ENCODE peak calls at places on chromosomes 4 and X, in five cellular contexts. C is NB4, W is fibroblast of pulmonary artery, D is GM12878, L is right cardiac atrium. V is an unnamed sample.

GRCh38 chrX:3066555-3066954 is 25.3 kb downstream of the ARSF start:
- DNase-seq in L (no peak), D (no peak), C (peak), W (peak), V (peak)

GRCh38 chrX:155263854-155264628 is at the start of gene RAB39B:
- DNase-seq in L (peak), W (peak), C (peak), D (peak), V (peak)

GRCh38 chrX:65933085-65933589 is 106.7 kb downstream of the VSIG4 start:
- DNase-seq in W (no peak), L (no peak), D (no peak), C (no peak), V (no peak)

GRCh38 chrX:43958529-43958928 is 14.7 kb downstream of the NDP start:
- DNase-seq in L (no peak), C (peak), W (peak), D (peak), V (peak)

GRCh38 chrX:108736509-108737479 is at the start of gene IRS4:
- DNase-seq in L (peak), D (no peak), C (no peak), W (peak), V (no peak)

GRCh38 chrX:44244008-44244407 is 99.5 kb downstream of the EFHC2 start:
- DNase-seq in D (no peak), W (peak), C (peak), L (no peak), V (peak)

GRCh38 chr4:138633505-138633904 is 382.1 kb upstream of the NOCT start:
- DNase-seq in W (no peak), C (no peak), L (no peak), D (no peak), V (no peak)

GRCh38 chrX:152898442-152898841 is 575 bp downstream of the ZNF185 start:
- DNase-seq in D (no peak), L (no peak), W (no peak), C (no peak), V (no peak)

GRCh38 chr4:38868055-38868965 is 704 bp downstream of the FAM114A1 start:
- DNase-seq in D (no peak), C (no peak), W (peak), L (peak), V (peak)

GRCh38 chr4:153233761-153234371 is 29.6 kb downstream of the TRIM2 start:
- DNase-seq in D (no peak), L (no peak), C (no peak), W (peak), V (peak)

GRCh38 chr4:53688186-53688790 is 97.0 kb upstream of the LNX1 start:
- DNase-seq in L (no peak), W (peak), D (peak), C (peak), V (peak)

GRCh38 chrX:113929004-113929403 is 654.9 kb upstream of the HTR2C start:
- DNase-seq in C (peak), D (no peak), L (no peak), W (peak), V (peak)

GRCh38 chrX:2188316-2188715 is 312.5 kb downstream of the DHRSX start:
- DNase-seq in D (no peak), W (no peak), L (no peak), C (no peak), V (no peak)

GRCh38 chrX:100477949-100478348 is 67.9 kb upstream of the PCDH19 start:
- DNase-seq in C (no peak), L (no peak), D (no peak), W (no peak), V (no peak)

GRCh38 chr4:167713756-167714155 is 378.6 kb upstream of the ANXA10 start:
- DNase-seq in L (no peak), C (no peak), W (peak), D (no peak), V (no peak)

GRCh38 chr4:122744229-122744628 is 11.7 kb downstream of the BBS12 start:
- DNase-seq in W (peak), L (no peak), C (peak), D (no peak), V (peak)

GRCh38 chr4:96630839-96631238 is 790.9 kb downstream of the PDHA2 start:
- DNase-seq in W (no peak), D (no peak), C (no peak), L (no peak), V (no peak)

GRCh38 chr4:108717386-108717785 is 45.5 kb downstream of the ETNPPL start:
- DNase-seq in C (no peak), D (no peak), L (no peak), W (no peak), V (no peak)

GRCh38 chr4:111681270-111681669 is 464.0 kb upstream of the FAM241A start:
- DNase-seq in L (no peak), W (no peak), D (no peak), C (no peak), V (no peak)

GRCh38 chr4:2814627-2815026 is 21.7 kb downstream of the SH3BP2 start:
- DNase-seq in L (no peak), C (no peak), D (no peak), W (no peak), V (no peak)

GRCh38 chr4:2812600-2812932 is 19.7 kb downstream of the SH3BP2 start:
- DNase-seq in C (no peak), L (no peak), D (no peak), W (no peak), V (no peak)

GRCh38 chr4:2813446-2814405 is 20.8 kb downstream of the SH3BP2 start:
- DNase-seq in W (no peak), C (no peak), D (no peak), L (no peak), V (no peak)

GRCh38 chr4:2811830-2812599 is 19.1 kb downstream of the SH3BP2 start:
- DNase-seq in W (peak), C (peak), D (peak), L (peak), V (peak)

DNA sequence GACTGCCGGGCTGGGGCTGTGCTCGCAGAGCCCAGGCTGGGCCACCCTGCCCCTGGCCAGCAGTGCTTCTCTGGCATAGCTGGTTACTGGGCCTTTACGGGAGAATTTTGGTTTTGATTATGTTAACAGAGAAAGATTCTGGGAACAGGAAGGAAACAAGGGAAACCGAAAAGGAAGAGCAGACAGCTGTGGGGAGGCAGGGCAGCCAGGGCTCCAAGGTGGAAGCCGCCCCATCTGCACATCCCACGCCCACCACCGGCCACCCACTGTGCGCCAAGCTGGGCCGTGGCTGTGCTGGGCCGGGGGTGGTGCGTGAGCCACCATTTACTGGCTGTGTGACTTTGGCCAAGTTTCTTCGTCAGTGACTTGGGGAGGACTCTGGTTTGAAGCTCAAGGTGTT is 20.1 kb downstream of the SH3BP2 start:
- DNase-seq in W (no peak), L (no peak), D (no peak), C (peak), V (no peak)
- H3K4me3 ChIP-seq in W (peak), L (peak), D (peak), C (peak), V (peak)

DNA sequence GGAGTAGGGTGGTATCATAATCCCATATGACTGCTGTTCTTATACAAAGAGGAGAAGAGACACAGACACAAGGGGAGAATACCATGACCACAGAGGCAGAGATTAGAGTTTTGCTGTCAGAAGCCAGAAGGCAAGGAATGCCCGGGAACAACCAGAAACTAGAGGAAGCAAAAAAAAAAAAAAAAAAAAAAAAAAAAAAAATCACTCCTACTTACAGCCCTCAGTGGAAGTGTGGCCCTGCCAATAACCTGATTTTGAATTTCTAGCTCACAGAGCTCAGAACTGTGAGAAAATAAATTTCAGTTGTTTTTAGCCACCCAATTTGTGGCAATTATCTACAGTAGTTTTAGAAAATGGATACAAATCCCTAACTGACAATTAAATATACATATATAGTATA is 30.4 kb upstream of the UBE2NL start:
- DNase-seq in C (no peak), L (no peak), W (peak), D (no peak), V (no peak)
- H3K4me3 ChIP-seq in C (no peak), L (no peak), W (no peak), D (no peak), V (no peak)

GRCh38 chrX:47936940-47937317 is 66.9 kb downstream of the ZNF182 start:
- DNase-seq in W (no peak), L (no peak), C (no peak), D (no peak), V (no peak)
- H3K4me3 ChIP-seq in W (no peak), L (no peak), C (no peak), D (no peak), V (no peak)

DNA sequence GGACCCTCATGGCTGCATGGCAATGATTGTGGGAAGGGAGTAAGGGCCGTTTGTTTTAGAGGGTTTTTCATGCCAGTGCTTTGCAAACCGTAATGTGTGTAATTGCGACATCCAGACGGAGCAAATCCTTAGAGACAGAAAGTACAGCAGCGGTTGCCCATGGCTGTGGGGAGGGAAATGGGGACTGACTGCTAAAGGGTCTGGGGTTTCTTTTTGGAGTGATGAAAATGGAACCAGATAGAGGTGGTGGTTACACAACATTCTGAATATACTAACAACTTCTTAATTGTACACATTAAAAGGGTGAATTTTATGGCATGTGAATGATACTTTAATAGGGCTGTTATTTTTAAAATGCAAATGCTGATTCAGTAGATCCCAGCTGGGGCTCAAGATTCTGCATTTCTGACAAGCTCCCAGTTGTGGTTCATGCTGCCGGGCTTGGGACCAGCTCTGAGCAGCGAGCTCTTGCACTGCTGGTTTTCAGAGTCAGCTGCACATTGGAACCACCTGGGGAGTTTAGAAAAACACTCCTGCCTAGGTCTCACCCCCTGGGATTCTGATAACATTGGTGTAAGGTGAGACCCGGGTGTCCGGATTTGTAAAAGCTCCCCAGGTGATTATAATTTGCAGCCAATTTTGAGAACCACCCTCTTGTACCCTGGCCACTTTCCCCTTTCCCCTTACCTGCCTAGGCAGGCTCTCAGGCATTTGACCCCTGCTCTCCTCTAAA is 47.7 kb downstream of the PRPS1 start:
- DNase-seq in L (no peak), D (no peak), W (peak), C (peak), V (peak)
- H3K4me3 ChIP-seq in L (peak), D (peak), W (peak), C (peak), V (peak)

GRCh38 chr4:85929926-85930325 is 429.9 kb downstream of the MAPK10 start:
- DNase-seq in C (no peak), L (no peak), D (no peak), W (no peak), V (no peak)

GRCh38 chr4:85932371-85933305 is 427.2 kb downstream of the MAPK10 start:
- DNase-seq in L (no peak), C (no peak), W (peak), D (no peak), V (peak)

GRCh38 chr4:85925071-85925470 is 434.8 kb downstream of the MAPK10 start:
- DNase-seq in D (no peak), W (no peak), L (no peak), C (no peak), V (no peak)

GRCh38 chr4:85933306-85933640 is 426.6 kb downstream of the MAPK10 start:
- DNase-seq in D (no peak), W (no peak), C (no peak), L (no peak), V (no peak)

GRCh38 chr4:85928775-85929585 is 430.9 kb downstream of the MAPK10 start:
- DNase-seq in L (no peak), C (no peak), W (peak), D (peak), V (peak)
- H3K4me3 ChIP-seq in L (no peak), C (no peak), W (no peak), D (no peak), V (no peak)

DNA sequence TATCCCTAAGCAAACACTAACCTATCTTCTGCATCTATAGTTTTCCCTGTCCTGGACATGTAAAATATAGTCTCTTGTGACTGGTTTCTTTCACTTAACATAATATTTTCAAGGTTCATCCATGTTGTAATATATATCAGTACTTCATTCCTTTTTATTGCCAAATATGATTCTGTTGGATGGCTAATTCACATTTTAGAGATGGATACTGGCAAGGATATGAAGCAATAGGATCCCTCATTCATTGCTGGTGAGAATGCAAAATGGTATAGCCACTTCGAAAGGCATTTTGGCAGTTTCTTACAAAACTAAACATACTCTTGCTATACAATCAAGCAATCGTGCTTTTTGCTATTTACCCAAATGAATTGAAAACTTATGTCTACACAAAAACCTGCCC is 6.7 kb downstream of the TCEAL9 start:
- DNase-seq in L (no peak), C (no peak), W (no peak), D (no peak), V (no peak)
- H3K4me3 ChIP-seq in L (no peak), C (no peak), W (no peak), D (no peak), V (no peak)

DNA sequence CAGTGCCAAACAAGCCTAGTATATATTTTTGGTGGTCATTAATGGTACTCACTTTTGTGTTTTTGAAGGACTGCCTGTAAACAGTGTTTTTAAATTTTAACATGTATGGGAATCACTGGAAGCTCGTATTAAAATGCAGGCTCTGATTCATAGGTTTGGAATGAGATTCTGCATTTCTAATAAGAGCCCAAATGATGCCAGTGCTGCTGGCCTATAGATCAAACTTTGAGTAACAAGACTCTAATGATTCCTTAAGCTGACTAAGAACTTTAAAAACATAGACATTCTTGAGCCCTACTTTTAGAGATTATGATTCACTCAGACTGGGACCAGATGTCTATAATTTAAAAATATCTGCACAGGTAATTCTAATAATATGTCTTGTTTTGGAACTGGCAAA is 823.2 kb upstream of the LCORL start:
- DNase-seq in W (peak), D (no peak), C (no peak), L (no peak), V (no peak)
- H3K4me3 ChIP-seq in W (no peak), D (no peak), C (no peak), L (no peak), V (no peak)

GRCh38 chr4:1171306-1172227 is 816 bp downstream of the SPON2 start:
- DNase-seq in L (peak), C (no peak), D (no peak), W (no peak), V (no peak)
- H3K4me3 ChIP-seq in L (peak), C (no peak), D (no peak), W (peak), V (peak)

DNA sequence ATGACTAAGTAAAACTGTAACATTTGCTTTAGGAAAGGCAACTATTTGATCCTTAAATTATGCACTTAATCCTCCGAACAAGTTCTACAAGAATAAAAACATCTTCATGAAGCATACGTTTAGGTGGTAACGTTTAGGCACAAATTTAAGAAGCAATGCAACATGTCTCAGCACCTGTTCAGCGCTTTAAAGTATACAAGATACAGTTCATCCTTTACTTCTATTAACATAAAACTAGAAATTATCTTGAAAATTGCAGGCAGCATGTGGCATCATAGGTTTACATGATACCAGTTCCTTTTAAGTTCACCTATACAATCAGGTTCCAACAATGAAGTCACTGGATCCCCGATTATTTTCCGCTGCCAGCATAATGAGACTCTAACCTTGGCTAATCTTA is 1.5 kb downstream of the PLA2G12A start:
- DNase-seq in W (no peak), D (no peak), L (no peak), C (no peak), V (no peak)
- H3K4me3 ChIP-seq in W (peak), D (no peak), L (peak), C (peak), V (peak)

GRCh38 chrX:13694359-13694758 is 5.4 kb downstream of the RAB9A start:
- DNase-seq in C (no peak), W (no peak), L (no peak), D (no peak), V (peak)
- H3K4me3 ChIP-seq in C (no peak), W (no peak), L (no peak), D (peak), V (no peak)

V was measured in fibroblast of the aortic adventitia.